ENCODE peak calls at places on chromosomes 13 and 19, in six cellular contexts. One of them, this sample, is unnamed.
A peak's percentile ranks its signal among the peaks of the same experiment; 100 is the strongest.

GRCh38 chr13:41284512-41285288 is 21.3 kb upstream of the MTRF1 start:
- ATAC-seq in A549: peak; percentile 96
- ATAC-seq in K562: no peak
- ATAC-seq in upper lobe of left lung: no peak
- ATAC-seq in GM12878: no peak
- ATAC-seq in HepG2: no peak
- ATAC-seq in this sample: no peak

GRCh38 chr19:39558623-39559117 is 18.7 kb upstream of the EID2 start:
- ATAC-seq in GM12878: peak; percentile 77
- ATAC-seq in A549: no peak
- ATAC-seq in K562: no peak
- ATAC-seq in upper lobe of left lung: no peak
- ATAC-seq in HepG2: peak; percentile 20
- ATAC-seq in this sample: no peak

GRCh38 chr19:13849991-13850909 is 26.7 kb upstream of the NANOS3 start:
- ATAC-seq in HepG2: peak; percentile 42
- ATAC-seq in GM12878: peak; percentile 7
- ATAC-seq in upper lobe of left lung: peak; percentile 55
- ATAC-seq in K562: peak; percentile 65
- ATAC-seq in A549: peak; percentile 8
- ATAC-seq in this sample: peak; percentile 59

GRCh38 chr19:38583985-38584305 is 33.8 kb downstream of the MAP4K1 start:
- ATAC-seq in HepG2: no peak
- ATAC-seq in GM12878: no peak
- ATAC-seq in A549: peak; percentile 20
- ATAC-seq in K562: no peak
- ATAC-seq in upper lobe of left lung: no peak
- ATAC-seq in this sample: no peak

GRCh38 chr19:13824703-13825102 is 29.5 kb downstream of the ZSWIM4 start:
- ATAC-seq in GM12878: no peak
- ATAC-seq in K562: no peak
- ATAC-seq in HepG2: no peak
- ATAC-seq in A549: no peak
- ATAC-seq in upper lobe of left lung: no peak
- ATAC-seq in this sample: no peak

GRCh38 chr19:6076675-6077463 is 33.4 kb downstream of the RFX2 start:
- ATAC-seq in HepG2: no peak
- ATAC-seq in A549: peak; percentile 62
- ATAC-seq in K562: no peak
- ATAC-seq in upper lobe of left lung: peak; percentile 77
- ATAC-seq in GM12878: no peak
- ATAC-seq in this sample: peak; percentile 87

GRCh38 chr13:24648983-24649684 is 31.1 kb upstream of the ATP12A start:
- ATAC-seq in A549: no peak
- ATAC-seq in GM12878: no peak
- ATAC-seq in K562: no peak
- ATAC-seq in HepG2: no peak
- ATAC-seq in upper lobe of left lung: no peak
- ATAC-seq in this sample: no peak

GRCh38 chr19:30666301-30666803 is 294.2 kb downstream of the ZNF536 start:
- ATAC-seq in A549: peak; percentile 30
- ATAC-seq in K562: peak; percentile 84
- ATAC-seq in HepG2: peak; percentile 25
- ATAC-seq in upper lobe of left lung: peak; percentile 44
- ATAC-seq in GM12878: peak; percentile 70
- ATAC-seq in this sample: no peak

GRCh38 chr13:48602296-48603040 is 51.3 kb upstream of the CYSLTR2 start:
- ATAC-seq in upper lobe of left lung: no peak
- ATAC-seq in HepG2: no peak
- ATAC-seq in A549: no peak
- ATAC-seq in GM12878: peak; percentile 41
- ATAC-seq in K562: no peak
- ATAC-seq in this sample: no peak

GRCh38 chr19:9796113-9796773 is 22.6 kb downstream of the FBXL12 start:
- ATAC-seq in A549: peak; percentile 35
- ATAC-seq in HepG2: peak; percentile 71
- ATAC-seq in K562: peak; percentile 63
- ATAC-seq in GM12878: peak; percentile 91
- ATAC-seq in upper lobe of left lung: peak; percentile 32
- ATAC-seq in this sample: peak; percentile 18

GRCh38 chr19:55362174-55362989 is 678 bp downstream of the GARIN5B start:
- ATAC-seq in GM12878: no peak
- ATAC-seq in upper lobe of left lung: no peak
- ATAC-seq in HepG2: peak; percentile 17
- ATAC-seq in A549: peak; percentile 26
- ATAC-seq in K562: no peak
- ATAC-seq in this sample: no peak

GRCh38 chr13:46172531-46172991 is 9.4 kb downstream of the LCP1 start:
- ATAC-seq in A549: no peak
- ATAC-seq in HepG2: no peak
- ATAC-seq in K562: no peak
- ATAC-seq in upper lobe of left lung: peak; percentile 61
- ATAC-seq in GM12878: peak; percentile 11
- ATAC-seq in this sample: no peak

GRCh38 chr19:7415857-7416371 is 67.2 kb downstream of the ARHGEF18 start:
- ATAC-seq in A549: peak; percentile 54
- ATAC-seq in HepG2: peak; percentile 76
- ATAC-seq in upper lobe of left lung: no peak
- ATAC-seq in K562: no peak
- ATAC-seq in GM12878: no peak
- ATAC-seq in this sample: no peak

GRCh38 chr19:19402656-19403372 is 2.7 kb upstream of the GATAD2A start:
- ATAC-seq in K562: no peak
- ATAC-seq in HepG2: no peak
- ATAC-seq in A549: no peak
- ATAC-seq in upper lobe of left lung: no peak
- ATAC-seq in GM12878: no peak
- ATAC-seq in this sample: no peak

GRCh38 chr13:60755380-60756163 is 358.6 kb downstream of the TDRD3 start:
- ATAC-seq in A549: no peak
- ATAC-seq in HepG2: peak; percentile 35
- ATAC-seq in K562: no peak
- ATAC-seq in GM12878: no peak
- ATAC-seq in upper lobe of left lung: no peak
- ATAC-seq in this sample: no peak
- TF ChIP-seq EP300 in A549: no peak
- TF ChIP-seq EP300 in HepG2: no peak
- TF ChIP-seq EP300 in K562: no peak
- TF ChIP-seq EP300 in GM12878: no peak
- TF ChIP-seq EP300 in upper lobe of left lung: no peak
- TF ChIP-seq EP300 in this sample: no peak

GRCh38 chr19:58001895-58002369 is 688 bp downstream of the ZNF606 start:
- ATAC-seq in K562: no peak
- ATAC-seq in HepG2: peak; percentile 77
- ATAC-seq in upper lobe of left lung: no peak
- ATAC-seq in GM12878: peak; percentile 29
- ATAC-seq in A549: peak; percentile 3
- ATAC-seq in this sample: no peak

GRCh38 chr19:58000677-58001076 is 1.9 kb downstream of the ZNF606 start:
- ATAC-seq in GM12878: no peak
- ATAC-seq in A549: no peak
- ATAC-seq in upper lobe of left lung: no peak
- ATAC-seq in HepG2: no peak
- ATAC-seq in K562: no peak
- ATAC-seq in this sample: no peak

GRCh38 chr19:58003153-58003828 is 671 bp upstream of the ZNF606 start:
- ATAC-seq in GM12878: no peak
- ATAC-seq in K562: no peak
- ATAC-seq in A549: no peak
- ATAC-seq in upper lobe of left lung: peak; percentile 1
- ATAC-seq in HepG2: no peak
- ATAC-seq in this sample: no peak

GRCh38 chr19:58007285-58007684 is 4.7 kb upstream of the ZNF606 start:
- ATAC-seq in upper lobe of left lung: no peak
- ATAC-seq in K562: no peak
- ATAC-seq in A549: no peak
- ATAC-seq in GM12878: no peak
- ATAC-seq in HepG2: no peak
- ATAC-seq in this sample: no peak

GRCh38 chr19:58002384-58003152 is at the start of gene ZNF606:
- ATAC-seq in K562: peak; percentile 90
- ATAC-seq in GM12878: peak; percentile 100
- ATAC-seq in HepG2: peak; percentile 97
- ATAC-seq in upper lobe of left lung: peak; percentile 99
- ATAC-seq in A549: peak; percentile 99
- ATAC-seq in this sample: peak; percentile 98
- TF ChIP-seq CTCF in K562: no peak
- TF ChIP-seq CTCF in GM12878: no peak
- TF ChIP-seq CTCF in HepG2: peak; percentile 25
- TF ChIP-seq CTCF in upper lobe of left lung: peak; percentile 29
- TF ChIP-seq CTCF in A549: no peak
- TF ChIP-seq CTCF in this sample: no peak

GRCh38 chr19:15280048-15280725 is 47.9 kb upstream of the EPHX3 start:
- ATAC-seq in A549: no peak
- ATAC-seq in upper lobe of left lung: no peak
- ATAC-seq in HepG2: no peak
- ATAC-seq in K562: no peak
- ATAC-seq in GM12878: no peak
- ATAC-seq in this sample: peak; percentile 29

GRCh38 chr19:15282311-15282705 is 50.0 kb downstream of the BRD4 start:
- ATAC-seq in K562: no peak
- ATAC-seq in upper lobe of left lung: no peak
- ATAC-seq in HepG2: no peak
- ATAC-seq in A549: no peak
- ATAC-seq in GM12878: no peak
- ATAC-seq in this sample: no peak

GRCh38 chr19:15283141-15283885 is 49.0 kb downstream of the BRD4 start:
- ATAC-seq in GM12878: no peak
- ATAC-seq in upper lobe of left lung: peak; percentile 62
- ATAC-seq in A549: no peak
- ATAC-seq in HepG2: no peak
- ATAC-seq in K562: peak; percentile 15
- ATAC-seq in this sample: peak; percentile 40

GRCh38 chr19:15279326-15279904 is 47.2 kb upstream of the EPHX3 start:
- ATAC-seq in HepG2: no peak
- ATAC-seq in A549: no peak
- ATAC-seq in GM12878: no peak
- ATAC-seq in upper lobe of left lung: no peak
- ATAC-seq in K562: no peak
- ATAC-seq in this sample: no peak

GRCh38 chr19:15280915-15281683 is 48.9 kb upstream of the EPHX3 start:
- ATAC-seq in HepG2: peak; percentile 60
- ATAC-seq in A549: peak; percentile 69
- ATAC-seq in GM12878: no peak
- ATAC-seq in upper lobe of left lung: peak; percentile 89
- ATAC-seq in K562: peak; percentile 91
- ATAC-seq in this sample: peak; percentile 93
- TF ChIP-seq EP300 in HepG2: no peak
- TF ChIP-seq EP300 in A549: no peak
- TF ChIP-seq EP300 in GM12878: no peak
- TF ChIP-seq EP300 in upper lobe of left lung: no peak
- TF ChIP-seq EP300 in K562: peak; percentile 48
- TF ChIP-seq EP300 in this sample: no peak

DNA sequence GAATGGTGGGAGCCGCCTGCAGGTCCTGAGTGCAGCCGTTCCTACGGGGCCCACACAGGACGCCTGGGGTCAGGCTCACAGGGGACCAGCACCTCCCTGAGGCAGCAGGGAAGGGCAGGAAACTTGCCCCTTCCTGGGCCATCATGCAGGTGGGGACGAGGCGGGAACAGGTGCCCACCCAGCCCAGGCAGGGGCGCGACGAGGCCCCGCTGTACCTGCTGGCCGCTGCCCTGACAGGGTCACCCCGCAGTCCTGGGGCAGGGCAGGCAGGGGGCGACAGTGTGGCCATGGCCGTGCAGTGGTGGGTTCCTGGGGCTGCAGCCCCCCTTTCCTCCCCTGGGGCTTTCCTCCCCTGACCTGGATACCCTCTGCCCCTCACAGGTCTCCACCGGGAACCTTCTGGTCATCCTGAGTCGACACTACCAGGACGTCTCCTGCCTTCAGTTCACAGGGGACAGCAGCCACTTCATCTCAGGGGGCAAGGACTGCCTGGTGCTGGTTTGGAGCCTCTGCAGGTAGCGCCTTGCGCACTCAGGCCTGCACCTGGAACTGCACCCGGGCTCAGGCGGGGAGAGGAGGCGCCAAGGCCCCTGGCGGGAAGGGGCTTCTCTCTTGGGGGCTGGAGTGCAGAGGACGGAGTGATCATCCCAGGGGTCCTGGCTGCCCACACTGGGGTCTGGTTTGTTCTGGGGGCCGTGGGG is 5.4 kb downstream of the WDR18 start:
- ATAC-seq in HepG2: no peak
- ATAC-seq in GM12878: no peak
- ATAC-seq in A549: no peak
- ATAC-seq in K562: peak; percentile 14
- ATAC-seq in upper lobe of left lung: no peak
- ATAC-seq in this sample: no peak
- TF ChIP-seq CTCF in HepG2: peak; percentile 49
- TF ChIP-seq CTCF in GM12878: peak; percentile 12
- TF ChIP-seq CTCF in A549: no peak
- TF ChIP-seq CTCF in K562: peak; percentile 23
- TF ChIP-seq CTCF in upper lobe of left lung: no peak
- TF ChIP-seq CTCF in this sample: no peak

GRCh38 chr19:18373892-18374629 is 11.9 kb upstream of the GDF15 start:
- ATAC-seq in upper lobe of left lung: peak; percentile 97
- ATAC-seq in GM12878: peak; percentile 98
- ATAC-seq in A549: peak; percentile 92
- ATAC-seq in K562: peak; percentile 93
- ATAC-seq in HepG2: peak; percentile 89
- ATAC-seq in this sample: peak; percentile 97
- TF ChIP-seq EP300 in upper lobe of left lung: peak; percentile 62
- TF ChIP-seq EP300 in GM12878: peak; percentile 88
- TF ChIP-seq EP300 in A549: peak; percentile 79
- TF ChIP-seq EP300 in K562: peak; percentile 92
- TF ChIP-seq EP300 in HepG2: peak; percentile 83
- TF ChIP-seq EP300 in this sample: no peak